ENCODE peak calls at places on chromosomes 1 and 21, in five cellular contexts. One of them, this sample, is unnamed.

GRCh38 chr1:206833741-206834140 is 31.7 kb upstream of the IL20 start:
- DNase-seq in right lobe of liver: no peak
- DNase-seq in tibial nerve: no peak
- DNase-seq in heart left ventricle: no peak
- DNase-seq in breast epithelium: no peak
- DNase-seq in this sample: no peak

GRCh38 chr1:222266223-222267215 is 281.4 kb downstream of the HHIPL2 start:
- DNase-seq in right lobe of liver: no peak
- DNase-seq in tibial nerve: no peak
- DNase-seq in breast epithelium: no peak
- DNase-seq in heart left ventricle: no peak
- DNase-seq in this sample: no peak

GRCh38 chr1:110150330-110151174 is at the start of gene SLC6A17:
- DNase-seq in heart left ventricle: no peak
- DNase-seq in breast epithelium: no peak
- DNase-seq in tibial nerve: no peak
- DNase-seq in right lobe of liver: no peak
- DNase-seq in this sample: no peak

GRCh38 chr1:16184557-16185303 is 27.7 kb downstream of the ARHGEF19 start:
- DNase-seq in right lobe of liver: no peak
- DNase-seq in breast epithelium: no peak
- DNase-seq in heart left ventricle: no peak
- DNase-seq in tibial nerve: no peak
- DNase-seq in this sample: no peak

GRCh38 chr1:194104247-194104844 is 917.9 kb upstream of the B3GALT2 start:
- DNase-seq in right lobe of liver: no peak
- DNase-seq in breast epithelium: no peak
- DNase-seq in heart left ventricle: no peak
- DNase-seq in tibial nerve: no peak
- DNase-seq in this sample: no peak

GRCh38 chr1:23591460-23592208 is 32.3 kb upstream of the ID3 start:
- DNase-seq in breast epithelium: no peak
- DNase-seq in tibial nerve: no peak
- DNase-seq in heart left ventricle: peak; percentile 27
- DNase-seq in right lobe of liver: peak; percentile 32
- DNase-seq in this sample: no peak

GRCh38 chr21:38773108-38774061 is 32.3 kb upstream of the ETS2 start:
- DNase-seq in tibial nerve: peak; percentile 26
- DNase-seq in right lobe of liver: no peak
- DNase-seq in breast epithelium: no peak
- DNase-seq in heart left ventricle: peak; percentile 52
- DNase-seq in this sample: peak; percentile 89

GRCh38 chr21:33238146-33238545 is 8.4 kb downstream of the IFNAR2 start:
- DNase-seq in right lobe of liver: no peak
- DNase-seq in breast epithelium: no peak
- DNase-seq in heart left ventricle: no peak
- DNase-seq in tibial nerve: no peak
- DNase-seq in this sample: no peak

GRCh38 chr1:47326271-47326670 is 7.3 kb upstream of the CMPK1 start:
- DNase-seq in breast epithelium: no peak
- DNase-seq in heart left ventricle: no peak
- DNase-seq in tibial nerve: no peak
- DNase-seq in right lobe of liver: no peak
- DNase-seq in this sample: no peak

GRCh38 chr21:26743524-26743923 is 101.7 kb downstream of the ADAMTS1 start:
- DNase-seq in breast epithelium: no peak
- DNase-seq in heart left ventricle: no peak
- DNase-seq in right lobe of liver: no peak
- DNase-seq in tibial nerve: no peak
- DNase-seq in this sample: no peak

GRCh38 chr1:68231627-68232303 is 558 bp downstream of the WLS start:
- DNase-seq in heart left ventricle: peak; percentile 77
- DNase-seq in tibial nerve: peak; percentile 25
- DNase-seq in right lobe of liver: peak; percentile 51
- DNase-seq in breast epithelium: peak; percentile 80
- DNase-seq in this sample: peak; percentile 36
- TF ChIP-seq POLR2A in heart left ventricle: no peak
- TF ChIP-seq POLR2A in tibial nerve: no peak
- TF ChIP-seq POLR2A in right lobe of liver: no peak
- TF ChIP-seq POLR2A in breast epithelium: no peak
- TF ChIP-seq POLR2A in this sample: no peak

GRCh38 chr1:214417545-214418210 is 133.7 kb downstream of the PTPN14 start:
- DNase-seq in heart left ventricle: no peak
- DNase-seq in right lobe of liver: no peak
- DNase-seq in tibial nerve: no peak
- DNase-seq in breast epithelium: no peak
- DNase-seq in this sample: no peak
- TF ChIP-seq POLR2A in heart left ventricle: no peak
- TF ChIP-seq POLR2A in right lobe of liver: no peak
- TF ChIP-seq POLR2A in tibial nerve: no peak
- TF ChIP-seq POLR2A in breast epithelium: no peak
- TF ChIP-seq POLR2A in this sample: no peak

DNA sequence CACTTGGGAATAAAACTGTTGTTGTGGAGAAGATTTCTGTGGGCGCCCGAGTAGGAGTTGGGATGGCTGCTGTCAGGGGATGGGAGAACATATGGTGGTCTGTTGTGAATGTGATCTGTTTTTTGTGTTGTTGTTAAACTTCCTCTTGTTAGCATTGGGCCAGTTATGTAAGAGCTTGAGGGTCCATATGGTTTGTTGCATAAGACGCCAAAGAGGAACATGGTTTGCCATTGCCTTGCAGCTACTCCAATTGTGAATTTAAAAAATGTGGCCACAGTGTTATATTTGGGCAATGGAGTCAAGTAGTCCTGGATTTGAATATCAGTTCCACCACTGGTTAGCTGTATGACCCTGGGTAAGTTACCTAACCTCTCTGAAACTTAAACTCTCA is 136.1 kb upstream of the JUN start:
- DNase-seq in breast epithelium: no peak
- DNase-seq in heart left ventricle: no peak
- DNase-seq in right lobe of liver: no peak
- DNase-seq in tibial nerve: no peak
- DNase-seq in this sample: no peak
- TF ChIP-seq POLR2A in breast epithelium: no peak
- TF ChIP-seq POLR2A in heart left ventricle: no peak
- TF ChIP-seq POLR2A in right lobe of liver: no peak
- TF ChIP-seq POLR2A in tibial nerve: no peak
- TF ChIP-seq POLR2A in this sample: no peak

GRCh38 chr1:35187816-35188342 is 5.1 kb downstream of the SFPQ start:
- DNase-seq in heart left ventricle: no peak
- DNase-seq in breast epithelium: no peak
- DNase-seq in right lobe of liver: no peak
- DNase-seq in tibial nerve: no peak
- DNase-seq in this sample: no peak
- TF ChIP-seq POLR2A in heart left ventricle: no peak
- TF ChIP-seq POLR2A in breast epithelium: no peak
- TF ChIP-seq POLR2A in right lobe of liver: no peak
- TF ChIP-seq POLR2A in tibial nerve: no peak
- TF ChIP-seq POLR2A in this sample: no peak

GRCh38 chr1:244651956-244652698 is 799 bp upstream of the DESI2 start:
- DNase-seq in breast epithelium: no peak
- DNase-seq in tibial nerve: no peak
- DNase-seq in right lobe of liver: no peak
- DNase-seq in heart left ventricle: no peak
- DNase-seq in this sample: no peak
- TF ChIP-seq POLR2A in breast epithelium: no peak
- TF ChIP-seq POLR2A in tibial nerve: no peak
- TF ChIP-seq POLR2A in right lobe of liver: no peak
- TF ChIP-seq POLR2A in heart left ventricle: no peak
- TF ChIP-seq POLR2A in this sample: peak; percentile 27

GRCh38 chr1:93450331-93450730 is 2.4 kb downstream of the FNBP1L start:
- DNase-seq in right lobe of liver: no peak
- DNase-seq in heart left ventricle: no peak
- DNase-seq in breast epithelium: no peak
- DNase-seq in tibial nerve: no peak
- DNase-seq in this sample: no peak

GRCh38 chr1:93448983-93449805 is 1.3 kb downstream of the FNBP1L start:
- DNase-seq in heart left ventricle: no peak
- DNase-seq in right lobe of liver: peak; percentile 51
- DNase-seq in tibial nerve: no peak
- DNase-seq in breast epithelium: peak; percentile 38
- DNase-seq in this sample: no peak

GRCh38 chr1:93448292-93448982 is 519 bp downstream of the FNBP1L start:
- DNase-seq in tibial nerve: no peak
- DNase-seq in right lobe of liver: peak; percentile 76
- DNase-seq in breast epithelium: peak; percentile 35
- DNase-seq in heart left ventricle: peak; percentile 64
- DNase-seq in this sample: peak; percentile 36

GRCh38 chr1:93459126-93459525 is 11.2 kb downstream of the FNBP1L start:
- DNase-seq in right lobe of liver: no peak
- DNase-seq in breast epithelium: no peak
- DNase-seq in heart left ventricle: no peak
- DNase-seq in tibial nerve: no peak
- DNase-seq in this sample: no peak

DNA sequence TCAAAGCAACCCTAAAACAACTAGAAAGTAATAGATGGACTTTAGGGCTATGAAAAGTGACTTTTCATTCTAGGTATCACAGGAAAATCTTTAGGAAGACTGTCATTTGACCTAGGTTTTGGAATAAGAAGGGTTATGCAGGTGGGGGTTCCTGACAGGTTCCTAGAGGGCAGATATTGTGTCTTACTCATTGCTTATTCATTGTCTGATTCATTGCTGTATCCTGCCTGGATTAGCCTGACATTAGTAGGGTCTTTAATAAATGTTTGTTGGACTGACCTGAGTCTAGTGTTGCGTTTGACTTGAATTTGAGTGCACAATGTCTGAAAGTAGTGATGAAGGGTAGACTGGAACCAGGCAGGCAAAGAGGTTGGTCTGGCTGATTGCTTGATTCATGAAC is 6.0 kb downstream of the FNBP1L start:
- DNase-seq in right lobe of liver: no peak
- DNase-seq in tibial nerve: no peak
- DNase-seq in breast epithelium: no peak
- DNase-seq in heart left ventricle: no peak
- DNase-seq in this sample: no peak
- TF ChIP-seq POLR2A in right lobe of liver: no peak
- TF ChIP-seq POLR2A in tibial nerve: no peak
- TF ChIP-seq POLR2A in breast epithelium: no peak
- TF ChIP-seq POLR2A in heart left ventricle: no peak
- TF ChIP-seq POLR2A in this sample: no peak

GRCh38 chr1:219713981-219714381 is 101.1 kb upstream of the ZC3H11B start:
- DNase-seq in tibial nerve: no peak
- DNase-seq in right lobe of liver: no peak
- DNase-seq in breast epithelium: no peak
- DNase-seq in heart left ventricle: no peak
- DNase-seq in this sample: no peak

GRCh38 chr1:219710529-219711194 is 97.8 kb upstream of the ZC3H11B start:
- DNase-seq in breast epithelium: no peak
- DNase-seq in tibial nerve: no peak
- DNase-seq in right lobe of liver: no peak
- DNase-seq in heart left ventricle: no peak
- DNase-seq in this sample: peak; percentile 12

GRCh38 chr1:219703240-219703639 is 90.3 kb upstream of the ZC3H11B start:
- DNase-seq in breast epithelium: no peak
- DNase-seq in right lobe of liver: no peak
- DNase-seq in heart left ventricle: no peak
- DNase-seq in tibial nerve: no peak
- DNase-seq in this sample: no peak

GRCh38 chr1:219708919-219709318 is 96.0 kb upstream of the ZC3H11B start:
- DNase-seq in heart left ventricle: no peak
- DNase-seq in tibial nerve: no peak
- DNase-seq in right lobe of liver: no peak
- DNase-seq in breast epithelium: no peak
- DNase-seq in this sample: no peak
- TF ChIP-seq POLR2A in heart left ventricle: no peak
- TF ChIP-seq POLR2A in tibial nerve: no peak
- TF ChIP-seq POLR2A in right lobe of liver: no peak
- TF ChIP-seq POLR2A in breast epithelium: no peak
- TF ChIP-seq POLR2A in this sample: no peak

GRCh38 chr21:46247699-46248460 is 19.3 kb upstream of the LSS start:
- DNase-seq in heart left ventricle: no peak
- DNase-seq in right lobe of liver: no peak
- DNase-seq in tibial nerve: no peak
- DNase-seq in breast epithelium: no peak
- DNase-seq in this sample: no peak
- TF ChIP-seq POLR2A in heart left ventricle: no peak
- TF ChIP-seq POLR2A in right lobe of liver: no peak
- TF ChIP-seq POLR2A in tibial nerve: no peak
- TF ChIP-seq POLR2A in breast epithelium: no peak
- TF ChIP-seq POLR2A in this sample: no peak

GRCh38 chr1:227946624-227947424 is 908 bp downstream of the WNT9A start:
- DNase-seq in right lobe of liver: peak; percentile 80
- DNase-seq in breast epithelium: peak; percentile 72
- DNase-seq in heart left ventricle: peak; percentile 78
- DNase-seq in tibial nerve: peak; percentile 70
- DNase-seq in this sample: peak; percentile 94
- TF ChIP-seq POLR2A in right lobe of liver: no peak
- TF ChIP-seq POLR2A in breast epithelium: no peak
- TF ChIP-seq POLR2A in heart left ventricle: no peak
- TF ChIP-seq POLR2A in tibial nerve: no peak
- TF ChIP-seq POLR2A in this sample: no peak

GRCh38 chr1:21622466-21623315 is 46.5 kb downstream of the RAP1GAP start:
- DNase-seq in breast epithelium: no peak
- DNase-seq in right lobe of liver: peak; percentile 72
- DNase-seq in tibial nerve: no peak
- DNase-seq in heart left ventricle: no peak
- DNase-seq in this sample: no peak
- TF ChIP-seq POLR2A in breast epithelium: no peak
- TF ChIP-seq POLR2A in right lobe of liver: peak; percentile 41
- TF ChIP-seq POLR2A in tibial nerve: no peak
- TF ChIP-seq POLR2A in heart left ventricle: no peak
- TF ChIP-seq POLR2A in this sample: no peak

This sample was measured in H54.